ENCODE peak calls at places on chromosomes 12 and 14, in four cellular contexts. One of them, this sample, is unnamed.

GRCh38 chr12:44428825-44429224 is 447.3 kb downstream of the NELL2 start:
- DNase-seq in choroid plexus epithelial cell: no peak
- DNase-seq in right atrium auricular region: no peak
- DNase-seq in stimulated activated CD4-positive, alpha-beta T cell treated with anti-CD3 and anti-CD28 coated beads, Interleukin-1b, Interleukin-23, amount 100 ng/mL, for 1 hour: no peak
- DNase-seq in this sample: no peak

GRCh38 chr12:63206494-63206893 is 55.5 kb upstream of the AVPR1A start:
- DNase-seq in choroid plexus epithelial cell: no peak
- DNase-seq in right atrium auricular region: no peak
- DNase-seq in stimulated activated CD4-positive, alpha-beta T cell treated with anti-CD3 and anti-CD28 coated beads, Interleukin-1b, Interleukin-23, amount 100 ng/mL, for 1 hour: no peak
- DNase-seq in this sample: no peak

GRCh38 chr12:27330846-27331245 is 1.8 kb upstream of the BMAL2 start:
- DNase-seq in choroid plexus epithelial cell: peak
- DNase-seq in right atrium auricular region: no peak
- DNase-seq in stimulated activated CD4-positive, alpha-beta T cell treated with anti-CD3 and anti-CD28 coated beads, Interleukin-1b, Interleukin-23, amount 100 ng/mL, for 1 hour: no peak
- DNase-seq in this sample: no peak

GRCh38 chr14:104293231-104293841 is 154.9 kb downstream of the KIF26A start:
- DNase-seq in choroid plexus epithelial cell: no peak
- DNase-seq in right atrium auricular region: no peak
- DNase-seq in stimulated activated CD4-positive, alpha-beta T cell treated with anti-CD3 and anti-CD28 coated beads, Interleukin-1b, Interleukin-23, amount 100 ng/mL, for 1 hour: no peak
- DNase-seq in this sample: no peak

GRCh38 chr12:76375470-76375869 is 27.3 kb upstream of the BBS10 start:
- DNase-seq in choroid plexus epithelial cell: no peak
- DNase-seq in right atrium auricular region: no peak
- DNase-seq in stimulated activated CD4-positive, alpha-beta T cell treated with anti-CD3 and anti-CD28 coated beads, Interleukin-1b, Interleukin-23, amount 100 ng/mL, for 1 hour: no peak
- DNase-seq in this sample: no peak

GRCh38 chr14:103504991-103505565 is 17.6 kb downstream of the CKB start:
- DNase-seq in choroid plexus epithelial cell: peak
- DNase-seq in right atrium auricular region: no peak
- DNase-seq in stimulated activated CD4-positive, alpha-beta T cell treated with anti-CD3 and anti-CD28 coated beads, Interleukin-1b, Interleukin-23, amount 100 ng/mL, for 1 hour: no peak
- DNase-seq in this sample: no peak

GRCh38 chr14:68692916-68693771 is 99.7 kb downstream of the ZFP36L1 start:
- DNase-seq in choroid plexus epithelial cell: peak
- DNase-seq in right atrium auricular region: no peak
- DNase-seq in stimulated activated CD4-positive, alpha-beta T cell treated with anti-CD3 and anti-CD28 coated beads, Interleukin-1b, Interleukin-23, amount 100 ng/mL, for 1 hour: no peak
- DNase-seq in this sample: no peak

GRCh38 chr14:95138876-95139275 is 18.5 kb downstream of the DICER1 start:
- DNase-seq in choroid plexus epithelial cell: peak
- DNase-seq in right atrium auricular region: no peak
- DNase-seq in stimulated activated CD4-positive, alpha-beta T cell treated with anti-CD3 and anti-CD28 coated beads, Interleukin-1b, Interleukin-23, amount 100 ng/mL, for 1 hour: no peak
- DNase-seq in this sample: no peak

GRCh38 chr14:85811340-85811739 is 281.4 kb downstream of the FLRT2 start:
- DNase-seq in choroid plexus epithelial cell: no peak
- DNase-seq in right atrium auricular region: no peak
- DNase-seq in stimulated activated CD4-positive, alpha-beta T cell treated with anti-CD3 and anti-CD28 coated beads, Interleukin-1b, Interleukin-23, amount 100 ng/mL, for 1 hour: no peak
- DNase-seq in this sample: no peak

GRCh38 chr12:90593596-90594290 is 361.2 kb downstream of the CCER1 start:
- DNase-seq in choroid plexus epithelial cell: no peak
- DNase-seq in right atrium auricular region: no peak
- DNase-seq in stimulated activated CD4-positive, alpha-beta T cell treated with anti-CD3 and anti-CD28 coated beads, Interleukin-1b, Interleukin-23, amount 100 ng/mL, for 1 hour: no peak
- DNase-seq in this sample: no peak

GRCh38 chr14:63960926-63961567 is 108.2 kb downstream of the SYNE2 start:
- DNase-seq in choroid plexus epithelial cell: peak
- DNase-seq in right atrium auricular region: no peak
- DNase-seq in stimulated activated CD4-positive, alpha-beta T cell treated with anti-CD3 and anti-CD28 coated beads, Interleukin-1b, Interleukin-23, amount 100 ng/mL, for 1 hour: no peak
- DNase-seq in this sample: no peak

GRCh38 chr12:88194868-88195267 is 52.8 kb downstream of the TMTC3 start:
- DNase-seq in choroid plexus epithelial cell: no peak
- DNase-seq in right atrium auricular region: no peak
- DNase-seq in stimulated activated CD4-positive, alpha-beta T cell treated with anti-CD3 and anti-CD28 coated beads, Interleukin-1b, Interleukin-23, amount 100 ng/mL, for 1 hour: no peak
- DNase-seq in this sample: no peak

GRCh38 chr12:46276756-46277155 is 7.9 kb upstream of the SLC38A1 start:
- DNase-seq in choroid plexus epithelial cell: no peak
- DNase-seq in right atrium auricular region: no peak
- DNase-seq in stimulated activated CD4-positive, alpha-beta T cell treated with anti-CD3 and anti-CD28 coated beads, Interleukin-1b, Interleukin-23, amount 100 ng/mL, for 1 hour: no peak
- DNase-seq in this sample: no peak

This sample was measured in esophagus squamous epithelium.